ENCODE peak calls at places on chromosome X, in five cellular contexts. K is HepG2, R is H1, A is HEK293T, T is NT2/D1. H is an unnamed sample.

GRCh38 chrX:36909584-36909983 is 98.6 kb upstream of the FAM47C start:
- DNase-seq in R (no peak), K (peak), T (no peak), A (no peak), H (no peak)

GRCh38 chrX:1885116-1885515 is 270.3 kb downstream of the ASMT start:
- DNase-seq in R (no peak), K (no peak), T (no peak), A (no peak), H (no peak)

GRCh38 chrX:27671234-27671633 is 81.1 kb downstream of the DCAF8L2 start:
- DNase-seq in K (no peak), A (no peak), T (no peak), R (no peak), H (no peak)

GRCh38 chrX:134526399-134526798 is 66.4 kb downstream of the HPRT1 start:
- DNase-seq in A (no peak), T (no peak), K (no peak), R (no peak), H (no peak)

GRCh38 chrX:44282753-44283152 is 60.7 kb downstream of the EFHC2 start:
- DNase-seq in A (no peak), T (no peak), R (no peak), K (no peak), H (no peak)

GRCh38 chrX:112851161-112851779 is 10.6 kb upstream of the AMOT start:
- DNase-seq in A (no peak), R (no peak), T (peak), K (no peak), H (peak)

GRCh38 chrX:119694601-119695534 is 1.9 kb upstream of the SEPTIN6 start:
- DNase-seq in A (no peak), K (peak), R (no peak), T (no peak), H (no peak)

GRCh38 chrX:57380026-57380796 is 93.7 kb downstream of the FAAH2 start:
- DNase-seq in A (no peak), T (no peak), R (no peak), K (no peak), H (no peak)

GRCh38 chrX:7086384-7086783 is 61.1 kb upstream of the STS start:
- DNase-seq in K (no peak), A (no peak), T (no peak), R (no peak), H (no peak)

GRCh38 chrX:45850775-45851433 is 650.2 kb upstream of the DIPK2B start:
- DNase-seq in T (no peak), R (no peak), K (peak), A (peak), H (no peak)

GRCh38 chrX:123884809-123885408 is 25.1 kb downstream of the XIAP start:
- DNase-seq in T (peak), R (no peak), A (peak), K (peak), H (no peak)

GRCh38 chrX:21963736-21964135 is 23.2 kb downstream of the SMS start:
- DNase-seq in T (no peak), A (no peak), R (no peak), K (no peak), H (no peak)

GRCh38 chrX:75181721-75182120 is 25.6 kb upstream of the ABCB7 start:
- DNase-seq in R (no peak), A (no peak), T (no peak), K (no peak), H (no peak)

GRCh38 chrX:68433155-68433980 is at the start of gene OPHN1:
- DNase-seq in K (peak), R (peak), T (peak), A (peak), H (no peak)

GRCh38 chrX:154115750-154116149 is 18.2 kb upstream of the MECP2 start:
- DNase-seq in K (no peak), A (no peak), T (no peak), R (no peak), H (no peak)

GRCh38 chrX:154751669-154752271 is 893 bp upstream of the GAB3 start:
- DNase-seq in T (no peak), R (no peak), K (no peak), A (no peak), H (no peak)

DNA sequence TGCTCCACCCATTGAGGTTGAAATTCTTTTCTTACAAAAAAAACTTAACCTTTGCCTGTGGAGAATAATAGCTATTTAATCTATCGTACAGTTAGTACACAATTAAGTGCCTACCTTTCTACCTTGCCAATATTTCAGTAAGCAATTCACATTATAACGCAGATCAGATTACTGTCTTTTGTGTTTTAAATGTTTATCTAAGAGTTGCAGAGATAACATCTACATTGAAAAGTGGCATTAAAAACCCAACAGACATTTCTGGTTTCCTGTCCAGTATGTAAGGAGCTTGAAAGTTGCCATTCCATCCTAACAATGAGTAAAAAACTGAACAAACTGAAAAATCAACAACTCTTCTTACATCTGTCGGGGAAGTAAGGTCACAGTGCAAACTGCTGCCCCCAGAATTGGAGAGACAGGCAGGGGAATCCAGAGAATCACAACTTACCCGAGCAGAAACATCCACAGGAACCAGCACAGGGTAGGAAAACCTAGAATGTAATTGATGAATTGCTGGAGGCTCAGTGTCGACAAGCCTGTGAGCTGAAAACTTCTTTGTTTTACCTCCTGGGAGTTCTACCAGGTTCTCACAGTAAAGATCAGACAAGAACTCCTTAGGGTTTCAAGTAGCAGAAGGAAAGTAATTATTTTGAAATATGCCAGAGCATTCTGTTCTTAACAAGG is 27.3 kb upstream of the ACSL4 start:
- DNase-seq in K (no peak), A (no peak), T (no peak), R (no peak), H (no peak)
- TF ChIP-seq SUZ12 in K (no peak), A (no peak), T (no peak), R (no peak), H (no peak)

GRCh38 chrX:63652086-63652775 is 132.8 kb downstream of the ARHGEF9 start:
- DNase-seq in T (no peak), A (no peak), K (no peak), R (no peak), H (no peak)

GRCh38 chrX:63661676-63662075 is 123.3 kb downstream of the ARHGEF9 start:
- DNase-seq in A (no peak), K (no peak), R (no peak), T (no peak), H (no peak)

GRCh38 chrX:63656871-63657580 is 128.0 kb downstream of the ARHGEF9 start:
- DNase-seq in A (no peak), T (no peak), R (no peak), K (no peak), H (no peak)

GRCh38 chrX:63658920-63659319 is 126.1 kb downstream of the ARHGEF9 start:
- DNase-seq in T (no peak), R (no peak), K (no peak), A (no peak), H (no peak)

DNA sequence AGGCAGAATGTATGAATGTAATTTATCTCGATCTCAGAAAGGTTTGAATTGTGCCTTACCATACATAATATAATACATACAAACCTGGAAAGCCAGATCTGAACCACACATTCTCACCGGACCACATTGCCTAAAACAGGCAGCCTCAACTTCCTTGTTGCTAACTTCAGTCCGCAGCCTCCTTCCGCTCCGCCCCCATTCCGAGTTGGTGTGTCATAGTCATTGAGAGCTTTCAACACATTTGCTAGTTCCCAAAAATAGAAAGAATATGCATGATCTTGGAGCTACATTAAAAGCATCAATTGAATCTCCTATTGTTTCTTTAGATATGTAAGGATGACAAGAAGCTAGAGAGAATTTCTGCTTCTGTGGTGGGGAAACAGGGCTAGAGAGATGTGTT is 127.2 kb downstream of the ARHGEF9 start:
- DNase-seq in R (peak), K (no peak), T (no peak), A (no peak), H (no peak)
- TF ChIP-seq SUZ12 in R (no peak), K (no peak), T (no peak), A (no peak), H (no peak)

DNA sequence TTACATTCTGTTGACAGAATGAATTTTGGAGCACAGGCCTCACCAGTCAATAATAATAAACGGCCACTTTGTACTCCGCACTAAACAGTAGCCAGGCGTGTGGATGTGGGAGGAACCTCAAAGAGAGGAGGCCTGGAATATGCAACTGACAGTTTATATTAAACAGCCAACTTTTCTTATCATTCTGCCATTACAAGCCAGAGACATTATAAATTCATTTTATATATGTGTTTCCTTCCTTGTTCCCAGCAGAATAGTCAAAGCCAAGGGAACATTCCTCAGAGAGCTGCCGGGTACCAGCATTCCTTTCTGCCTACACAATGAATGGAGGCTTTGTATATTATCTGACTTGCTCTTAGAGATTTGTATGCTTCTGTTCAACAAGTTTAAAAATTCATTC is 436.5 kb upstream of the FTHL17 start:
- DNase-seq in K (peak), R (no peak), A (no peak), T (no peak), H (no peak)
- TF ChIP-seq SUZ12 in K (no peak), R (no peak), A (no peak), T (no peak), H (no peak)

GRCh38 chrX:29138003-29138402 is 550.8 kb downstream of the IL1RAPL1 start:
- DNase-seq in R (no peak), A (no peak), T (no peak), K (no peak), H (no peak)
- TF ChIP-seq SUZ12 in R (no peak), A (no peak), T (no peak), K (no peak), H (no peak)

H was measured in GM12878.